ENCODE peak calls at places on chromosomes 13 and 19, in five cellular contexts. D is tibial nerve, O is smooth muscle cell of the brain vasculature, H is NCI-H2107, Q is SW480. V is an unnamed sample.

GRCh38 chr13:47858678-47859050 is 142.4 kb downstream of the SUCLA2 start:
- DNase-seq in D (no peak), O (no peak), H (no peak), Q (peak), V (no peak)

GRCh38 chr13:73429691-73430090 is 370.9 kb downstream of the KLF5 start:
- DNase-seq in D (no peak), O (no peak), H (no peak), Q (peak), V (peak)

GRCh38 chr13:74256969-74257368 is 122.8 kb upstream of the KLF12 start:
- DNase-seq in D (no peak), O (no peak), H (no peak), Q (no peak), V (no peak)

GRCh38 chr19:44807652-44808462 is 1.0 kb upstream of the BCAM start:
- DNase-seq in D (no peak), O (no peak), H (no peak), Q (peak), V (peak)

GRCh38 chr13:33180009-33180804 is 105.3 kb downstream of the STARD13 start:
- DNase-seq in D (no peak), O (no peak), H (peak), Q (no peak), V (no peak)

GRCh38 chr13:31199849-31200635 is at the start of gene B3GLCT:
- DNase-seq in D (peak), O (peak), H (peak), Q (peak), V (peak)

GRCh38 chr19:43575955-43576451 is 402 bp downstream of the PINLYP start:
- DNase-seq in D (no peak), O (no peak), H (no peak), Q (peak), V (no peak)

GRCh38 chr13:52405767-52406494 is at the start of gene THSD1:
- DNase-seq in D (peak), O (no peak), H (no peak), Q (peak), V (no peak)

GRCh38 chr13:96898855-96899254 is 95.4 kb downstream of the OXGR1 start:
- DNase-seq in D (no peak), O (no peak), H (no peak), Q (no peak), V (no peak)

GRCh38 chr19:38319421-38320258 is at the start of gene KCNK6:
- DNase-seq in D (no peak), O (no peak), H (no peak), Q (no peak), V (peak)

GRCh38 chr19:44512326-44513298 is 12.3 kb upstream of the ZNF180 start:
- DNase-seq in D (no peak), O (no peak), H (no peak), Q (peak), V (peak)

GRCh38 chr19:49862411-49863253 is 4.7 kb downstream of the PNKP start:
- DNase-seq in D (no peak), O (no peak), H (no peak), Q (no peak), V (no peak)

GRCh38 chr19:45340232-45340898 is at the start of gene KLC3:
- DNase-seq in D (no peak), O (no peak), H (no peak), Q (peak), V (peak)

GRCh38 chr13:72384186-72384823 is 343.1 kb downstream of the MZT1 start:
- DNase-seq in D (no peak), O (no peak), H (no peak), Q (no peak), V (no peak)

GRCh38 chr19:24159707-24160106 is 72.7 kb downstream of the ZNF254 start:
- DNase-seq in D (no peak), O (no peak), H (no peak), Q (no peak), V (peak)

GRCh38 chr19:18223860-18224524 is 2.2 kb downstream of the PDE4C start:
- DNase-seq in D (no peak), O (no peak), H (no peak), Q (peak), V (peak)

GRCh38 chr19:45423033-45423588 is 606 bp downstream of the ERCC1 start:
- DNase-seq in D (no peak), O (no peak), H (no peak), Q (no peak), V (no peak)

GRCh38 chr13:50123002-50123401 is 107.8 kb downstream of the KCNRG start:
- DNase-seq in D (no peak), O (no peak), H (no peak), Q (peak), V (no peak)

GRCh38 chr13:104466016-104466415 is 1399.8 kb upstream of the SLC10A2 start:
- DNase-seq in D (no peak), O (no peak), H (no peak), Q (no peak), V (no peak)

GRCh38 chr19:32324631-32325215 is 20.7 kb upstream of the ZNF507 start:
- DNase-seq in D (no peak), O (no peak), H (no peak), Q (no peak), V (peak)

GRCh38 chr19:16831531-16831930 is 2.3 kb downstream of the SIN3B start:
- DNase-seq in D (no peak), O (no peak), H (no peak), Q (no peak), V (no peak)

GRCh38 chr13:21999666-22000065 is 328.8 kb downstream of the FGF9 start:
- DNase-seq in D (no peak), O (no peak), H (no peak), Q (no peak), V (no peak)

GRCh38 chr13:35164324-35164932 is 222.4 kb downstream of the NBEA start:
- DNase-seq in D (no peak), O (no peak), H (peak), Q (peak), V (peak)

GRCh38 chr13:101624210-101624922 is 171.9 kb downstream of the ITGBL1 start:
- DNase-seq in D (no peak), O (no peak), H (no peak), Q (no peak), V (peak)

GRCh38 chr13:61727714-61728275 is 312.1 kb upstream of the PCDH20 start:
- DNase-seq in D (no peak), O (no peak), H (no peak), Q (no peak), V (no peak)

GRCh38 chr13:100922599-100922998 is 248.0 kb upstream of the TMTC4 start:
- DNase-seq in D (no peak), O (no peak), H (no peak), Q (no peak), V (no peak)

V was measured in HT-29.